ENCODE peak calls at places on chromosomes 1 and 21, in eight cellular contexts. One of them, this sample, is unnamed.

GRCh38 chr1:47898156-47898825 is 98.9 kb downstream of the TRABD2B start:
- DNase-seq in tibial nerve: no peak
- DNase-seq in foreskin keratinocyte: no peak
- DNase-seq in Peyer's patch: no peak
- DNase-seq in CD8-positive, alpha-beta T cell: no peak
- DNase-seq in prostate gland: no peak
- DNase-seq in colonic mucosa: no peak
- DNase-seq in thyroid gland: no peak
- DNase-seq in this sample: no peak

GRCh38 chr1:63463248-63463647 is 59.8 kb downstream of the ITGB3BP start:
- DNase-seq in CD8-positive, alpha-beta T cell: no peak
- DNase-seq in Peyer's patch: no peak
- DNase-seq in foreskin keratinocyte: peak; percentile 38
- DNase-seq in tibial nerve: no peak
- DNase-seq in colonic mucosa: no peak
- DNase-seq in prostate gland: no peak
- DNase-seq in thyroid gland: no peak
- DNase-seq in this sample: no peak

GRCh38 chr1:227268943-227269342 is 49.3 kb downstream of the CDC42BPA start:
- DNase-seq in thyroid gland: no peak
- DNase-seq in Peyer's patch: no peak
- DNase-seq in tibial nerve: no peak
- DNase-seq in colonic mucosa: no peak
- DNase-seq in CD8-positive, alpha-beta T cell: no peak
- DNase-seq in foreskin keratinocyte: no peak
- DNase-seq in prostate gland: no peak
- DNase-seq in this sample: no peak

GRCh38 chr1:173954179-173954578 is 37.1 kb upstream of the SERPINC1 start:
- DNase-seq in colonic mucosa: no peak
- DNase-seq in prostate gland: no peak
- DNase-seq in foreskin keratinocyte: no peak
- DNase-seq in thyroid gland: no peak
- DNase-seq in tibial nerve: no peak
- DNase-seq in Peyer's patch: no peak
- DNase-seq in CD8-positive, alpha-beta T cell: no peak
- DNase-seq in this sample: no peak

GRCh38 chr1:243409284-243409683 is 153.4 kb downstream of the SDCCAG8 start:
- DNase-seq in colonic mucosa: no peak
- DNase-seq in foreskin keratinocyte: no peak
- DNase-seq in prostate gland: no peak
- DNase-seq in tibial nerve: no peak
- DNase-seq in thyroid gland: no peak
- DNase-seq in CD8-positive, alpha-beta T cell: no peak
- DNase-seq in Peyer's patch: no peak
- DNase-seq in this sample: no peak

GRCh38 chr1:25617626-25618432 is 1.2 kb downstream of the MAN1C1 start:
- DNase-seq in foreskin keratinocyte: no peak
- DNase-seq in Peyer's patch: peak; percentile 55
- DNase-seq in prostate gland: no peak
- DNase-seq in tibial nerve: no peak
- DNase-seq in CD8-positive, alpha-beta T cell: no peak
- DNase-seq in thyroid gland: peak; percentile 30
- DNase-seq in colonic mucosa: no peak
- DNase-seq in this sample: peak; percentile 37

GRCh38 chr1:212754193-212754592 is 37.4 kb downstream of the NSL1 start:
- DNase-seq in colonic mucosa: no peak
- DNase-seq in Peyer's patch: no peak
- DNase-seq in prostate gland: no peak
- DNase-seq in thyroid gland: no peak
- DNase-seq in foreskin keratinocyte: no peak
- DNase-seq in CD8-positive, alpha-beta T cell: no peak
- DNase-seq in tibial nerve: no peak
- DNase-seq in this sample: no peak

GRCh38 chr1:17661546-17662157 is 93.5 kb upstream of the ACTL8 start:
- DNase-seq in foreskin keratinocyte: no peak
- DNase-seq in colonic mucosa: peak; percentile 53
- DNase-seq in CD8-positive, alpha-beta T cell: peak; percentile 24
- DNase-seq in prostate gland: peak; percentile 45
- DNase-seq in tibial nerve: peak; percentile 19
- DNase-seq in Peyer's patch: peak; percentile 77
- DNase-seq in thyroid gland: peak; percentile 56
- DNase-seq in this sample: peak; percentile 84

GRCh38 chr1:53337499-53337898 is 9.6 kb upstream of the LRP8 start:
- DNase-seq in tibial nerve: no peak
- DNase-seq in Peyer's patch: no peak
- DNase-seq in foreskin keratinocyte: no peak
- DNase-seq in colonic mucosa: no peak
- DNase-seq in thyroid gland: no peak
- DNase-seq in CD8-positive, alpha-beta T cell: no peak
- DNase-seq in prostate gland: no peak
- DNase-seq in this sample: no peak

GRCh38 chr21:39366563-39366962 is 17.7 kb upstream of the HMGN1 start:
- DNase-seq in tibial nerve: no peak
- DNase-seq in Peyer's patch: no peak
- DNase-seq in thyroid gland: no peak
- DNase-seq in colonic mucosa: no peak
- DNase-seq in foreskin keratinocyte: no peak
- DNase-seq in prostate gland: no peak
- DNase-seq in CD8-positive, alpha-beta T cell: no peak
- DNase-seq in this sample: no peak
- H3K27me3 ChIP-seq in tibial nerve: no peaks in the 10 kb centered on the region
- H3K27me3 ChIP-seq in Peyer's patch: no peaks in the 10 kb centered on the region
- H3K27me3 ChIP-seq in thyroid gland: no peaks in the 10 kb centered on the region
- H3K27me3 ChIP-seq in colonic mucosa: no peaks in the 10 kb centered on the region
- H3K27me3 ChIP-seq in foreskin keratinocyte: no peaks in the 10 kb centered on the region
- H3K27me3 ChIP-seq in prostate gland: no peaks in the 10 kb centered on the region
- H3K27me3 ChIP-seq in CD8-positive, alpha-beta T cell: no peaks in the 10 kb centered on the region
- H3K27me3 ChIP-seq in this sample: no peaks in the 10 kb centered on the region

GRCh38 chr1:3306583-3307285 is 147.7 kb upstream of the ARHGEF16 start:
- DNase-seq in Peyer's patch: no peak
- DNase-seq in thyroid gland: no peak
- DNase-seq in prostate gland: no peak
- DNase-seq in foreskin keratinocyte: no peak
- DNase-seq in CD8-positive, alpha-beta T cell: no peak
- DNase-seq in tibial nerve: no peak
- DNase-seq in colonic mucosa: no peak
- DNase-seq in this sample: no peak
- H3K4me1 ChIP-seq in Peyer's patch: no peaks in the 10 kb centered on the region
- H3K4me1 ChIP-seq in thyroid gland: peaks cover 6% of the 10 kb centered on the region
- H3K4me1 ChIP-seq in prostate gland: no peaks in the 10 kb centered on the region
- H3K4me1 ChIP-seq in foreskin keratinocyte: no peaks in the 10 kb centered on the region
- H3K4me1 ChIP-seq in CD8-positive, alpha-beta T cell: no peaks in the 10 kb centered on the region
- H3K4me1 ChIP-seq in tibial nerve: no peaks in the 10 kb centered on the region
- H3K4me1 ChIP-seq in colonic mucosa: no peaks in the 10 kb centered on the region
- H3K4me1 ChIP-seq in this sample: no peaks in the 10 kb centered on the region

DNA sequence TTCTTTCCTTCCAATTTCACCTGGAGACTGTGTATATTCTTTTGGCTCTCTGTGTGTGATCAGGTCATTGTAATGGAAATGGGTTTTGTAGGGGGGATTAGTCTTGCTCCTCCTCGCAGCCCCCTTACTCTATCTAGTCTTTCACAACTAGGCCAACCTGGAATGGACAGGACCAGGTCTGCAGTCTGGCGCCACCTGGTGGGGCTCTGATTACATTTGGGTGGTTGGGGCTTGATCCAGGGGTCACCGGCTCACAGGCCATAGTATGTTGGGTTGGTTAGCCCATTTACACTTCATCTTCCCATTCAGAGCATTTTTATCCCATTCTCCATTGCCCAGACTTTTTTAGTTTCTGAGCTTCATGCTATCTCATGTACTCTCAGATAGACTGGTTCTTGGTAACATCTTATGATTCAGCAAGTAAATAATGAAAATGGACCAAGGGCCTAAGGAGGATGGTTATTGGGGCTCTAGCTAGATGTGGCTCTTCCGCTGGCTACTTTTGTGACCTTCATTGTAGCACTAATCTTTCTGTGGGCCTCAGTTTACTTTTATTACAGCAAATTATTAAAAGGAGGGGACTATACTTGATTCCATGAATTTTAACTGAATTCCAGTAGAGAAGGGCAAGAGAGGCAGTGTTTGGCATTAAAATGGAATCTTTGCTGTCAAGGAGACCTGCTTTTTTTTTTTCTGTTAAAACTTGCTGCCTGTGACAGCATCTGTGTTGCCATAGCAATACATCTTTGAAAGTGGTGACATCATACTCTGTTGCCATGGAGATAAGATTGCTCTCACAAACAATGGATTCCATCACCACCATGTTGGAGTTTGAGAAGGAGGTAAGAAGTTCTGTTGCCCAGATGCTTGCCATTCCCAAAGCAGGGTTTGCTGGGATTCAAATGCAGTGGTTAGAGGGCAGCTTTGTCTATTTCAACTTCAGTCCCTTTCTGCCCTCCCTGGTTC is 150.1 kb downstream of the PLXNA2 start:
- DNase-seq in tibial nerve: peak; percentile 80
- DNase-seq in Peyer's patch: peak; percentile 76
- DNase-seq in colonic mucosa: peak; percentile 74
- DNase-seq in foreskin keratinocyte: peak; percentile 38
- DNase-seq in prostate gland: peak; percentile 58
- DNase-seq in thyroid gland: peak; percentile 80
- DNase-seq in CD8-positive, alpha-beta T cell: peak; percentile 42
- DNase-seq in this sample: peak; percentile 67
- H3K27ac ChIP-seq in tibial nerve: no peak overlapping the region
- H3K27ac ChIP-seq in Peyer's patch: no peak overlapping the region
- H3K27ac ChIP-seq in colonic mucosa: no peak overlapping the region
- H3K27ac ChIP-seq in foreskin keratinocyte: no peak overlapping the region
- H3K27ac ChIP-seq in prostate gland: no peak overlapping the region
- H3K27ac ChIP-seq in thyroid gland: no peak overlapping the region
- H3K27ac ChIP-seq in CD8-positive, alpha-beta T cell: no peak overlapping the region
- H3K27ac ChIP-seq in this sample: no peak overlapping the region

GRCh38 chr21:33124879-33125278 is 54.9 kb downstream of the OLIG1 start:
- DNase-seq in foreskin keratinocyte: no peak
- DNase-seq in Peyer's patch: no peak
- DNase-seq in prostate gland: no peak
- DNase-seq in colonic mucosa: no peak
- DNase-seq in tibial nerve: no peak
- DNase-seq in thyroid gland: no peak
- DNase-seq in CD8-positive, alpha-beta T cell: no peak
- DNase-seq in this sample: no peak

GRCh38 chr21:33122507-33122906 is 52.6 kb downstream of the OLIG1 start:
- DNase-seq in CD8-positive, alpha-beta T cell: no peak
- DNase-seq in Peyer's patch: no peak
- DNase-seq in colonic mucosa: no peak
- DNase-seq in thyroid gland: no peak
- DNase-seq in prostate gland: no peak
- DNase-seq in tibial nerve: no peak
- DNase-seq in foreskin keratinocyte: no peak
- DNase-seq in this sample: no peak

GRCh38 chr21:33121715-33122475 is 52.0 kb downstream of the OLIG1 start:
- DNase-seq in foreskin keratinocyte: no peak
- DNase-seq in tibial nerve: no peak
- DNase-seq in prostate gland: peak; percentile 69
- DNase-seq in CD8-positive, alpha-beta T cell: no peak
- DNase-seq in thyroid gland: no peak
- DNase-seq in colonic mucosa: no peak
- DNase-seq in Peyer's patch: no peak
- DNase-seq in this sample: no peak

GRCh38 chr21:33125981-33126380 is 56.0 kb downstream of the OLIG1 start:
- DNase-seq in prostate gland: no peak
- DNase-seq in foreskin keratinocyte: no peak
- DNase-seq in tibial nerve: no peak
- DNase-seq in CD8-positive, alpha-beta T cell: no peak
- DNase-seq in colonic mucosa: no peak
- DNase-seq in thyroid gland: no peak
- DNase-seq in Peyer's patch: no peak
- DNase-seq in this sample: no peak

DNA sequence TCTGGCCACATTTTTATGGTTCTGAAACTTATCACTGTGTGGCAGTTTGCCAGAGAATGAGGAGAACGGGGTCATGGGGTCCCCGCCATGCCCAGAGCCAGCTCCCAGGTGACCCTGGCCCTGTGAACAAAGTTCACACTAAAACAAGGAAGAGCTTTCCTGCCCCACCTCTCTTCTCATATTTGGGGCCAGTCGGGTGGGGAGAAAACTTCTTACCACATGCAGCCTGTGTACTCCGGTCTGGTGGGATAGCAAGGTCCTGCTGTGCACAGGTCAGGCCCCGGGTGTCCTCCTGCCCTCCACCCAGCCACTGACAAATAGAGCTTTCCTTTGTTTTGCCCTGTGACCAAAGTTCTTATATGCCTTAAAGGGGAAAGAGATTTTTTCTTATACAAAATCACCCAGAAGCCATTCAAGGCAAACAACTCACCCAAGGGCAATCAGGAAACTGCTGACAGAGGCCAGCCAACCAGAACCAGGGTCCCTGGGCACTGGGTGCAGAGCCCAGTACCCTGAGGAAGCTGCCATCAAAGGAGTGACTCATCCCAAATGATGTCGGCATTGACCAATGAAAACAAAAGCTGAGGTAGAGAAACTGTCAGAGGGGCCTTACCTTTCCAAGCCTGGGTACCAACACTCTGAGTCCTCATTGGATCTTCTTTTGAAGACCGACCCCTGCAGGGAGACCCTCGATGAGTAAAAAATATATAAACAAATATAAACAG is 53.6 kb downstream of the OLIG1 start:
- DNase-seq in prostate gland: no peak
- DNase-seq in Peyer's patch: no peak
- DNase-seq in CD8-positive, alpha-beta T cell: no peak
- DNase-seq in foreskin keratinocyte: no peak
- DNase-seq in tibial nerve: no peak
- DNase-seq in thyroid gland: no peak
- DNase-seq in colonic mucosa: no peak
- DNase-seq in this sample: no peak
- H3K27me3 ChIP-seq in prostate gland: no peaks in the 10 kb centered on the region
- H3K27me3 ChIP-seq in Peyer's patch: no peaks in the 10 kb centered on the region
- H3K27me3 ChIP-seq in CD8-positive, alpha-beta T cell: no peaks in the 10 kb centered on the region
- H3K27me3 ChIP-seq in foreskin keratinocyte: peaks cover 27% of the 10 kb centered on the region
- H3K27me3 ChIP-seq in tibial nerve: no peaks in the 10 kb centered on the region
- H3K27me3 ChIP-seq in thyroid gland: no peaks in the 10 kb centered on the region
- H3K27me3 ChIP-seq in colonic mucosa: no peaks in the 10 kb centered on the region
- H3K27me3 ChIP-seq in this sample: no peaks in the 10 kb centered on the region

DNA sequence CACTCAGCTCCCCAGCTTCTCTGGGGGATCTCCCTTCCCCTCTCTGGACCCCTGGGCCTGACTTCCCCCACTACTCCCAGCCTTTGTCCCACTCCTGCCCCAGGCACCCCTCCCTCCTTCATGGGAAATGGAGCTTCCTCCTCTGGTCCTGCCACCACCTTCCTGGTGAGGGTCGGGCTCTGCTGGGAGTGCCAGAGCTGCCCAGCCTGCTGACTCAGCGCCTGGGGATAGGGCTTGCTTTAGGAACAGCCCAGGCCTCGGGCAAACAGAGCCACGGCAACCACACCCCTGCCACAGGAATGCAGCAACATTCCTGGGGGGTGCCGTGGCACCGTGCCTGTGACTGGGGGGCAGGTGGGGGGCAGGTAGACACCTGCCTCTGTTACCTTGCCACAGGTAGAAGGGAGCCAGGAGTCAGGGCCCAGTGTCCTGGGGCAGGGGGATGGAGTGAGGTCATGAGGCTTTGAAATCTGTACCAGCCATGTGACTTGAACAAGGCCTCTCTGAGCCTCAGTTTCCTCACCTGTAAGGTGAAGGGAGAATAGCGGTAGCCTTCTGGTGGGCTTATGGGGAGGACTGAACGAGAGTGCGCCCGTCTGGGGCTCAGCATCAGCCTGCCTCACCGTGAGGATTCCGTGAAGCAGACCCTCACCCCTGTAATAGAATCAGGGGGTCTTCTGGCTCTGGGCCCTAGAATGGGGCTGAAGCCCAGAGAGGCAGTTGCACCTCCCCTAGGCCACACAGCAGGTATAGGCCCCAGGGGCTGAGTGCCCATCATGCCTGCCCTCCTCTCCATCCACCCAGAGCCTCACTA is 17.8 kb upstream of the EPHA2 start:
- DNase-seq in tibial nerve: no peak
- DNase-seq in CD8-positive, alpha-beta T cell: no peak
- DNase-seq in Peyer's patch: peak; percentile 88
- DNase-seq in colonic mucosa: peak; percentile 88
- DNase-seq in prostate gland: peak; percentile 72
- DNase-seq in foreskin keratinocyte: peak; percentile 99
- DNase-seq in thyroid gland: peak; percentile 63
- DNase-seq in this sample: peak; percentile 73
- H3K4me1 ChIP-seq in tibial nerve: peaks cover 4% of the 10 kb centered on the region
- H3K4me1 ChIP-seq in CD8-positive, alpha-beta T cell: peaks cover 9% of the 10 kb centered on the region
- H3K4me1 ChIP-seq in Peyer's patch: peaks cover 65% of the 10 kb centered on the region
- H3K4me1 ChIP-seq in colonic mucosa: peaks cover 31% of the 10 kb centered on the region
- H3K4me1 ChIP-seq in prostate gland: peaks cover 16% of the 10 kb centered on the region
- H3K4me1 ChIP-seq in foreskin keratinocyte: peaks cover 35% of the 10 kb centered on the region
- H3K4me1 ChIP-seq in thyroid gland: peaks cover 28% of the 10 kb centered on the region
- H3K4me1 ChIP-seq in this sample: peaks cover 10% of the 10 kb centered on the region